ENCODE peak calls at places on chromosomes 11 and 22, in four cellular contexts. One of them, this sample, is unnamed.
A peak's percentile ranks its signal among the peaks of the same experiment; 100 is the strongest.

GRCh38 chr22:31055322-31056159 is 25.6 kb upstream of the SMTN start:
- DNase-seq in GM12878: no peak
- DNase-seq in H1: no peak
- DNase-seq in K562: no peak
- DNase-seq in this sample: peak; percentile 69

GRCh38 chr22:23220485-23221350 is 40.4 kb downstream of the BCR start:
- DNase-seq in K562: peak; percentile 67
- DNase-seq in H1: no peak
- DNase-seq in GM12878: no peak
- DNase-seq in this sample: no peak

GRCh38 chr22:30041881-30042280 is 38.4 kb upstream of the HORMAD2 start:
- DNase-seq in H1: no peak
- DNase-seq in GM12878: no peak
- DNase-seq in K562: no peak
- DNase-seq in this sample: no peak

GRCh38 chr11:131691558-131692041 is 321.2 kb downstream of the NTM start:
- DNase-seq in K562: peak; percentile 82
- DNase-seq in H1: no peak
- DNase-seq in GM12878: no peak
- DNase-seq in this sample: peak; percentile 94

GRCh38 chr11:119484741-119485605 is 62.0 kb upstream of the THY1 start:
- DNase-seq in H1: no peak
- DNase-seq in K562: peak; percentile 45
- DNase-seq in GM12878: no peak
- DNase-seq in this sample: no peak

GRCh38 chr11:70473873-70474690 is 75.8 kb downstream of the CTTN start:
- DNase-seq in H1: no peak
- DNase-seq in K562: no peak
- DNase-seq in GM12878: no peak
- DNase-seq in this sample: no peak

GRCh38 chr11:111606986-111607385 is 4.7 kb downstream of the SIK2 start:
- DNase-seq in GM12878: no peak
- DNase-seq in K562: no peak
- DNase-seq in H1: no peak
- DNase-seq in this sample: no peak

GRCh38 chr11:69969890-69970784 is 108.0 kb upstream of the ANO1 start:
- DNase-seq in H1: no peak
- DNase-seq in K562: peak; percentile 77
- DNase-seq in GM12878: no peak
- DNase-seq in this sample: no peak

DNA sequence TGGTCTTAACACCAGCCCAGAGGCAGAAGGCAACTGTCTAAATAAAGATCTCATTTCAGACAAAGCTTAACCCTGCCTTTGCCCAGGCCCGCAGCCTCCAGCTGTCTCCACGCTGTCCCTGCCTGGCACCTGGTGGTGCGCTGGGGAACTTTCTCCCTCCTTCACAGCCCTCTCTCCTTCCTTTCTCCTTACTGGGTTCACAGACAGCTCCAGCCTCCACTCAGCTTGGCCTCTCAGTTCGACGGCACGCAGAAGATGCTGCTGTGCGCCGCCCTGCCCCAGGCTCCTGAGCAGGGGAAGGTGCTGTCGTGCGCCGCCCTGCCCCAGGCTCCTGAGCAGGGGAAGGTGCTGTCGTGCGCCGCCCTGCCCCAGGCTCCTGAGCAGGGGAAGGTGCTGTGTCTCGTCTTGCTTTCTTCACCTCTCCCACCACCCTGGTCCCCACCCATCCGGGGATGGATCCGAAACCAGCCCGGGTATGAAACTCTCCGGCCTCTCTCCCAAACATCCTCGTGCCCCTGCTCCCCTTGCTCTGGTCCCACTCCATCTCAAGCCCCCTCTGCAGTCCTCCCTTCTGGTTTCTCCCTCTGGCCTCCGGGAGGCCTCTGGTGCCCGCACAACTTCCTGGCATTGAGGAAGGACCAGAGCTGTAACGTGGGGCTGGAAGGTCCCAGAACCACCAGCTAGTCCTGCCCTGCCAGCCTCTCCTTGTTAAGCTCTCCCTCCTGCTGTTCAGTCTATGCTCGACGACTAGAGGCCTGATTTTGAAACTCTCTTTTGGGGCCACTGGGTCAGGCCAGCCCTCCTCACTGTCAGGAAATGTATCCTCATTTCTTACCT is 22.9 kb upstream of the JAM3 start:
- DNase-seq in K562: no peak
- DNase-seq in H1: no peak
- DNase-seq in GM12878: no peak
- DNase-seq in this sample: peak; percentile 84
- TF ChIP-seq NRF1 in K562: no peak
- TF ChIP-seq NRF1 in H1: no peak
- TF ChIP-seq NRF1 in GM12878: no peak
- TF ChIP-seq NRF1 in this sample: no peak

GRCh38 chr11:31815743-31816466 is 4.8 kb upstream of the PAX6 start:
- DNase-seq in H1: no peak
- DNase-seq in K562: peak; percentile 45
- DNase-seq in GM12878: no peak
- DNase-seq in this sample: peak; percentile 41
- TF ChIP-seq NRF1 in H1: no peak
- TF ChIP-seq NRF1 in K562: no peak
- TF ChIP-seq NRF1 in GM12878: no peak
- TF ChIP-seq NRF1 in this sample: no peak

GRCh38 chr11:36155770-36156485 is 133.3 kb downstream of the COMMD9 start:
- DNase-seq in K562: no peak
- DNase-seq in GM12878: no peak
- DNase-seq in H1: no peak
- DNase-seq in this sample: no peak
- TF ChIP-seq NRF1 in K562: no peak
- TF ChIP-seq NRF1 in GM12878: no peak
- TF ChIP-seq NRF1 in H1: no peak
- TF ChIP-seq NRF1 in this sample: no peak

GRCh38 chr22:21643533-21644357 is 1.6 kb downstream of the SDF2L1 start:
- DNase-seq in GM12878: no peak
- DNase-seq in H1: no peak
- DNase-seq in K562: peak; percentile 86
- DNase-seq in this sample: no peak

GRCh38 chr22:21641795-21642583 is at the start of gene SDF2L1:
- DNase-seq in GM12878: peak; percentile 88
- DNase-seq in K562: peak; percentile 100
- DNase-seq in H1: peak; percentile 92
- DNase-seq in this sample: peak; percentile 98

GRCh38 chr22:21640810-21641209 is 1.3 kb upstream of the SDF2L1 start:
- DNase-seq in GM12878: no peak
- DNase-seq in K562: no peak
- DNase-seq in H1: no peak
- DNase-seq in this sample: no peak

GRCh38 chr22:21641417-21641794 is 696 bp upstream of the SDF2L1 start:
- DNase-seq in H1: no peak
- DNase-seq in K562: peak; percentile 90
- DNase-seq in GM12878: no peak
- DNase-seq in this sample: peak; percentile 76

DNA sequence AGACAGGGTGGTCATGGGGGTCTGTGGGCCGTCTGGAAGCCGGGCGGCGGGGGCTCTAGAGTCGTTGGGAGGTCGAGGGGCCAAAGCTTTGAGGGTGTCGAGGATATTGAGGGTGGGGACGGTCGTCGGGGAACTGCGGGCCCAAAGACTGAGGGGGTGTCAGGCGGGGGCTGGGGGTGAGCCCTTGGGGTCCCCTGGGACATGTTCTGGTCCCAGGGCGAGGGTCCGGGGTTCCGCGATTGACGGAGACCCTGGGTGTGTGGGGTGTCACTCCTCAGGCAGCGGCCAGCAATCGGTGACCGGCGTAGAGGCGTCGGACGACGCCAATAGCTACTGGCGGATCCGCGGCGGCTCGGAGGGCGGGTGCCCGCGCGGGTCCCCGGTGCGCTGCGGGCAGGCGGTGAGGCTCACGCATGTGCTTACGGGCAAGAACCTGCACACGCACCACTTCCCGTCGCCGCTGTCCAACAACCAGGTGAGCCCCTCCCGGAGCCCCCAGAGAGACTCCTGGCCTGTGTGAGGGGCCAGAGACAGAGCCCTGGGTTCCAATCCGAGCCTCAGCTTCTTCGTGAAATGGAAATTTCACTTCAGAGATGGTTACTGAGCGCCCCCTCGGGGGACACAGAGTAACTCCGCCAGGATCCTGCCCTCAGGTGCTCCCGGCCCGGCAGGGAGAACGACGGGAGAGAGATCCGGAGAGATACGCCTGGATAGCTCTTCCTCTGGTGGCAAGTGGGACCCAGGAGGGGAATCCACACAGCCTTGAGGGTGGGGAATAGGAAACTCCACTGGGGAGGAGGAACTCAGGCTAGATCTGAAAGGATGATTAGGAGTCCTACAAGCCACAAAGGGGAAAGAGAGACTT is 714 bp downstream of the SDF2L1 start:
- DNase-seq in GM12878: no peak
- DNase-seq in K562: peak; percentile 97
- DNase-seq in H1: no peak
- DNase-seq in this sample: peak; percentile 71
- TF ChIP-seq NRF1 in GM12878: no peak
- TF ChIP-seq NRF1 in K562: no peak
- TF ChIP-seq NRF1 in H1: no peak
- TF ChIP-seq NRF1 in this sample: no peak

GRCh38 chr22:39130892-39131855 is 21.3 kb downstream of the CBX7 start:
- DNase-seq in H1: no peak
- DNase-seq in K562: no peak
- DNase-seq in GM12878: no peak
- DNase-seq in this sample: no peak

GRCh38 chr22:39129081-39129480 is 23.4 kb downstream of the CBX7 start:
- DNase-seq in GM12878: no peak
- DNase-seq in K562: no peak
- DNase-seq in H1: no peak
- DNase-seq in this sample: no peak

GRCh38 chr22:39128508-39128907 is 24.0 kb downstream of the CBX7 start:
- DNase-seq in H1: no peak
- DNase-seq in K562: no peak
- DNase-seq in GM12878: no peak
- DNase-seq in this sample: no peak

GRCh38 chr22:39129746-39130145 is 22.7 kb downstream of the CBX7 start:
- DNase-seq in GM12878: no peak
- DNase-seq in H1: no peak
- DNase-seq in K562: no peak
- DNase-seq in this sample: no peak

DNA sequence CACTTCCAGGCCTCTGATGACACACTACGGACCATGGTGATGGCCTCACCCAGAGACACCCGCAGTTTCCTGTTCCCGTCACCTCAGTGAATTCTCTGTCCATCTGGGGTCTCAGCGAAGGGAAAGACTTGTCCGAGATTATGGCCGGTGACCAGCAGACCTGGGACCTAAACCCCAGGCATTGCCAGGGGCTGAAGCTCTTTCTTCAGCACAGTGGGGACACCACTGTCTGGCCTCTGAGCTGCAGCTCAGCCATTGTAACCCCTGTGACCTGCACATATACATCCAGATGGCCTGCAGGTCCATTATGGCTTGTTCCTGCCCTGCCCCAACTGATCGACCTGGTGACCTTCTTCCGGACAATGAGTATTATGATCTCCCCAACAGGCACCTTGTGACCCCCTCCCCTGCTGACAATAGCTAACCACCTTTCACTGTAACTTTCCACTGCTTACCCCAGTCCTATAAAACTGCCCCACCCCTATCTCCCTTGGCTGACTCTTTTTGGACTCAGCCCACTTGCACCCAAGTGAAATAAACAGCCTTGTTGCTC is 22.3 kb downstream of the CBX7 start:
- DNase-seq in GM12878: no peak
- DNase-seq in K562: no peak
- DNase-seq in H1: no peak
- DNase-seq in this sample: no peak
- TF ChIP-seq NRF1 in GM12878: no peak
- TF ChIP-seq NRF1 in K562: no peak
- TF ChIP-seq NRF1 in H1: no peak
- TF ChIP-seq NRF1 in this sample: no peak

GRCh38 chr11:34909435-34909834 is 6.7 kb downstream of the APIP start:
- DNase-seq in GM12878: no peak
- DNase-seq in H1: no peak
- DNase-seq in K562: no peak
- DNase-seq in this sample: no peak
- TF ChIP-seq NRF1 in GM12878: no peak
- TF ChIP-seq NRF1 in H1: no peak
- TF ChIP-seq NRF1 in K562: no peak
- TF ChIP-seq NRF1 in this sample: no peak

GRCh38 chr11:129458278-129458677 is 82.6 kb downstream of the BARX2 start:
- DNase-seq in K562: no peak
- DNase-seq in GM12878: no peak
- DNase-seq in H1: no peak
- DNase-seq in this sample: no peak

GRCh38 chr11:129455756-129456436 is 80.2 kb downstream of the BARX2 start:
- DNase-seq in GM12878: no peak
- DNase-seq in K562: no peak
- DNase-seq in H1: no peak
- DNase-seq in this sample: no peak

GRCh38 chr11:129457321-129457720 is 81.7 kb downstream of the BARX2 start:
- DNase-seq in H1: no peak
- DNase-seq in K562: no peak
- DNase-seq in GM12878: no peak
- DNase-seq in this sample: no peak

GRCh38 chr11:129458756-129459535 is 83.3 kb downstream of the BARX2 start:
- DNase-seq in GM12878: no peak
- DNase-seq in K562: no peak
- DNase-seq in H1: no peak
- DNase-seq in this sample: no peak

GRCh38 chr11:129460714-129461113 is 85.1 kb downstream of the BARX2 start:
- DNase-seq in GM12878: no peak
- DNase-seq in H1: no peak
- DNase-seq in K562: no peak
- DNase-seq in this sample: no peak
- TF ChIP-seq NRF1 in GM12878: no peak
- TF ChIP-seq NRF1 in H1: no peak
- TF ChIP-seq NRF1 in K562: no peak
- TF ChIP-seq NRF1 in this sample: no peak

GRCh38 chr11:93738647-93739081 is 2.6 kb downstream of the TAF1D start:
- DNase-seq in GM12878: no peak
- DNase-seq in K562: no peak
- DNase-seq in H1: no peak
- DNase-seq in this sample: no peak
- TF ChIP-seq NRF1 in GM12878: no peak
- TF ChIP-seq NRF1 in K562: no peak
- TF ChIP-seq NRF1 in H1: no peak
- TF ChIP-seq NRF1 in this sample: no peak

GRCh38 chr11:110059706-110060430 is 33.3 kb upstream of the ZC3H12C start:
- DNase-seq in GM12878: no peak
- DNase-seq in K562: no peak
- DNase-seq in H1: no peak
- DNase-seq in this sample: no peak

GRCh38 chr11:110053848-110054414 is 39.3 kb upstream of the ZC3H12C start:
- DNase-seq in K562: no peak
- DNase-seq in GM12878: no peak
- DNase-seq in H1: no peak
- DNase-seq in this sample: no peak

GRCh38 chr11:110056956-110057355 is 36.2 kb upstream of the ZC3H12C start:
- DNase-seq in K562: no peak
- DNase-seq in GM12878: no peak
- DNase-seq in H1: no peak
- DNase-seq in this sample: no peak
- TF ChIP-seq NRF1 in K562: no peak
- TF ChIP-seq NRF1 in GM12878: no peak
- TF ChIP-seq NRF1 in H1: no peak
- TF ChIP-seq NRF1 in this sample: no peak

GRCh38 chr11:103731681-103732080 is 304.8 kb upstream of the DDI1 start:
- DNase-seq in GM12878: no peak
- DNase-seq in H1: no peak
- DNase-seq in K562: no peak
- DNase-seq in this sample: no peak
- TF ChIP-seq NRF1 in GM12878: no peak
- TF ChIP-seq NRF1 in H1: no peak
- TF ChIP-seq NRF1 in K562: no peak
- TF ChIP-seq NRF1 in this sample: no peak